ENCODE peak calls at places on chromosomes 7 and 10, in ten cellular contexts. S is AG09309, F is cardiac muscle cell, Q is psoas muscle, X is MM.1S, A is tibial nerve, O is choroid plexus epithelial cell, Y is testis, Z is vagina, H is A673. I is an unnamed sample.

GRCh38 chr10:110637558-110638053 is 6.5 kb upstream of the RBM20 start:
- DNase-seq in Z (no peak), A (no peak), H (no peak), S (no peak), X (no peak), O (no peak), Q (no peak), Y (no peak), F (peak; percentile 42), I (no peak)

GRCh38 chr7:148898845-148899474 is 14.9 kb upstream of the EZH2 start:
- DNase-seq in X (no peak), Q (no peak), Y (no peak), Z (no peak), A (no peak), O (no peak), F (no peak), H (no peak), S (no peak), I (no peak)

GRCh38 chr10:13703997-13704536 is 117.3 kb downstream of the PRPF18 start:
- DNase-seq in H (no peak), X (no peak), S (no peak), A (no peak), Q (no peak), Z (no peak), O (no peak), Y (no peak), F (no peak), I (no peak)

GRCh38 chr10:32298066-32298812 is 48.7 kb downstream of the EPC1 start:
- DNase-seq in S (peak; percentile 35), Z (no peak), A (no peak), Y (no peak), H (no peak), X (no peak), Q (no peak), F (no peak), O (peak; percentile 83), I (peak; percentile 31)

GRCh38 chr7:132472463-132473120 is 103.7 kb downstream of the PLXNA4 start:
- DNase-seq in X (no peak), Y (peak; percentile 33), Z (no peak), O (no peak), H (no peak), S (peak; percentile 20), F (peak; percentile 81), A (no peak), Q (peak; percentile 44), I (peak; percentile 53)

GRCh38 chr7:41695661-41696322 is 7.1 kb downstream of the INHBA start:
- DNase-seq in Z (no peak), Y (no peak), O (peak; percentile 92), F (no peak), X (no peak), A (no peak), H (no peak), S (no peak), Q (no peak), I (no peak)

GRCh38 chr10:47114680-47115186 is 185.3 kb upstream of the GDF10 start:
- DNase-seq in H (no peak), Y (no peak), A (no peak), X (no peak), O (no peak), Q (no peak), Z (no peak), F (no peak), S (no peak), I (no peak)

GRCh38 chr7:112079122-112079521 is 127.1 kb downstream of the DOCK4 start:
- DNase-seq in A (no peak), O (no peak), Z (no peak), S (no peak), F (no peak), Q (no peak), X (no peak), Y (no peak), H (no peak), I (no peak)

GRCh38 chr10:6300106-6300783 is 97.5 kb downstream of the PFKFB3 start:
- DNase-seq in Z (no peak), A (peak; percentile 22), F (no peak), X (peak; percentile 78), O (peak; percentile 55), Y (no peak), Q (no peak), H (peak; percentile 43), S (peak; percentile 44), I (peak; percentile 28)

GRCh38 chr10:59895629-59896116 is 10.7 kb downstream of the CCDC6 start:
- DNase-seq in Z (no peak), X (no peak), Y (peak; percentile 28), Q (no peak), F (no peak), S (no peak), H (no peak), A (no peak), O (no peak), I (no peak)

GRCh38 chr10:17092216-17092944 is 37.2 kb downstream of the CUBN start:
- DNase-seq in O (no peak), Y (no peak), S (no peak), Q (no peak), H (no peak), X (no peak), F (no peak), A (no peak), Z (no peak), I (no peak)

DNA sequence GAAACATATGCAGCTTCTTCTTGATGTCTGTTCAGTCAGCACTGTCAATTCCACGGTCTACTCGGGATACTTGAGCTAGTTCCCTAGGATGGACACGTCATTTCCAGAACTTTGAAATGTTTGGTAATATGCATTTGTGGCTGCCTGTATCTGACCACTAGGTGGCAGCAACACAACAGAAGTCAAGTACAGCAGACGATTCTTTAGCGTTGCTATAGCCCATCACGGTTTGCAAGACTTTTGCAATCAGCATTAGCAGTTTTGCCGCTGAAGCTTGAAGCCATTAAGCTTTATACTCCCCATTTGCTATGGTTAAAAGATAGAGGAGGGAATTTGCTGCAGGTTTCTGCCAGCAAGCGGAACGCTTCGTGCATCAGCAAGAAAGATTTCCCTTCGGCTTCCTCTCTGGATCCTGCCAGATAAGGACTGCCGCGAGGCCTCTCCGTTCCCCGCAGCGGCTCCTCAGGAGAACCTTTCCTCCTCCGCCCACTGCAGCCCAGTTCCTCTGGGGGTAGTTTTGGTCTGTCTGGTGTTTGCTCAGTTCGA is 63.5 kb downstream of the ABCC2 start:
- DNase-seq in S (peak; percentile 91), Z (no peak), H (peak; percentile 93), Y (peak; percentile 92), Q (peak; percentile 58), X (peak; percentile 78), F (peak; percentile 86), A (peak; percentile 94), O (peak; percentile 97), I (peak; percentile 82)
- H3K4me3 ChIP-seq in S (no peak overlapping the region), Z (peak overlapping the region; percentile 34), H (no peak overlapping the region), Y (peak overlapping the region; percentile 19), Q (peak overlapping the region; percentile 36), X (peak overlapping the region; percentile 14), F (no peak overlapping the region), A (no peak overlapping the region), O (peak overlapping the region; percentile 41), I (peak overlapping the region; percentile 22)

GRCh38 chr10:323651-324293 is 188.5 kb downstream of the ZMYND11 start:
- DNase-seq in A (peak; percentile 63), H (peak; percentile 93), S (peak; percentile 94), Q (peak; percentile 86), Y (peak; percentile 73), Z (peak; percentile 90), F (no peak), X (no peak), O (peak; percentile 98), I (peak; percentile 89)
- H3K4me3 ChIP-seq in A (no peak overlapping the region), H (peak overlapping the region; percentile 25), S (peak overlapping the region; percentile 18), Q (no peak overlapping the region), Y (no peak overlapping the region), Z (no peak overlapping the region), F (no peak overlapping the region), X (no peak overlapping the region), O (peak overlapping the region; percentile 26), I (no peak overlapping the region)

DNA sequence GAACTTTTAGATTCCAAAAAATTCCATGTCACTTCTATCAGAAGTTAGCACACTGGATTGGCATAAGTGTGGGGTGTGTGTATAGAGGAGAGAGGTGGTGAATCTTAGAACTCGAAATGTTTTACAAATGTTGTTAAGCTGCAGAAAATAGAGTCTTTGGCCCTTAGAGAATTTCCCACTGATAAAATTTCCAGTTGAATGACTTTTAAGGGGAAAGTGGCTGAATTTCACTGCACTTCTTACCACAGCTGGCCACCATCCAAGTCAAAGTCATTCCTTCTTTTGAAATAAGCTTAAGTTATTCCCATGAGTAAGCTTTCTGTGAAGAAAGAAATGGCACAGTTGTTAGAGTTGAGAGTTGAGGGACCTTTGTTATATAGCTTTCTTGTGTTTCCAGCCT is 13.8 kb downstream of the VCL start:
- DNase-seq in A (peak; percentile 69), S (peak; percentile 82), O (peak; percentile 95), X (no peak), Q (no peak), Y (no peak), Z (no peak), F (no peak), H (peak; percentile 97), I (peak; percentile 76)
- H3K4me3 ChIP-seq in A (no peak overlapping the region), S (no peak overlapping the region), O (no peak overlapping the region), X (no peak overlapping the region), Q (no peak overlapping the region), Y (no peak overlapping the region), Z (no peak overlapping the region), F (no peak overlapping the region), H (peak overlapping the region; percentile 23), I (no peak overlapping the region)

GRCh38 chr10:37812290-37812689 is 45.1 kb downstream of the ZNF248 start:
- DNase-seq in X (no peak), A (no peak), H (no peak), Q (no peak), Y (no peak), F (no peak), S (no peak), Z (no peak), O (no peak), I (no peak)

GRCh38 chr10:37816290-37816689 is 41.1 kb downstream of the ZNF248 start:
- DNase-seq in Z (no peak), F (no peak), O (no peak), H (no peak), S (no peak), Q (no peak), Y (no peak), A (no peak), X (no peak), I (no peak)

DNA sequence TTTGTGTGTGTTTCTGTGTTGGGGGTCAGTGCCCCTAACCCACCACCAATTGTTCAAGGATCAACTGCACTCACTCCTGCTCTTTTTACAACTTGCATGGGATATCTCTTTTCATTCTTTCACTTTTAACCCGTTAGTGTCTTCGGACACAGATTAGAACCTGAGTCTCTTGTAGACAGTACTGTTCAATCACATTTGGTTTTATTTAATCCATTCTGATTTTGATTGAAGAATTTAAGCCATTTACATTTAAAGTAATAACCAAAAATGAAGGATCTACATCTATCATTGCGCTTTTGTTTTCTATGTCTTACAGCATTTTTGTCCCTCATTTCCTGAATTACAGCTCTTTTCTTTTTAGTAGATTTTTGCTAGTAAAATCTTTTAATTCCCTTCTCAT is 43.6 kb downstream of the ZNF248 start:
- DNase-seq in H (no peak), Z (no peak), A (no peak), X (no peak), Y (no peak), Q (no peak), S (no peak), O (no peak), F (no peak), I (no peak)
- H3K4me3 ChIP-seq in H (no peak overlapping the region), Z (no peak overlapping the region), A (no peak overlapping the region), X (no peak overlapping the region), Y (no peak overlapping the region), Q (no peak overlapping the region), S (no peak overlapping the region), O (no peak overlapping the region), F (no peak overlapping the region), I (no peak overlapping the region)

I was measured in skeletal muscle cell.